ENCODE peak calls at places on chromosomes 5 and 9, in four cellular contexts. N is stomach, E is Panc1, J is spleen. A is an unnamed sample. For H3K27me3, the result is how much of the 10 kb centered on the place peaks cover.

GRCh38 chr5:61505281-61505680 is 173.2 kb downstream of the ZSWIM6 start:
- DNase-seq in N (no peak), E (no peak), J (no peak), A (no peak)

GRCh38 chr5:158640581-158640980 is 459.1 kb downstream of the EBF1 start:
- DNase-seq in N (no peak), E (no peak), J (no peak), A (no peak)

GRCh38 chr5:165622864-165623536 is 2117.6 kb downstream of the MAT2B start:
- DNase-seq in N (no peak), E (no peak), J (no peak), A (no peak)

GRCh38 chr5:137622850-137623249 is 113.0 kb downstream of the KLHL3 start:
- DNase-seq in N (peak), E (no peak), J (no peak), A (peak)

GRCh38 chr9:75108571-75108970 is 20.3 kb downstream of the OSTF1 start:
- DNase-seq in N (peak), E (no peak), J (peak), A (no peak)

GRCh38 chr9:116674210-116674980 is 12.7 kb upstream of the TRIM32 start:
- DNase-seq in N (no peak), E (no peak), J (no peak), A (no peak)

GRCh38 chr5:160452721-160453263 is 31.1 kb downstream of the PTTG1 start:
- DNase-seq in N (no peak), E (no peak), J (no peak), A (no peak)

GRCh38 chr5:73284196-73284795 is 111.3 kb downstream of the TMEM174 start:
- DNase-seq in N (no peak), E (no peak), J (no peak), A (no peak)

GRCh38 chr9:91750343-91750742 is 199.7 kb downstream of the ROR2 start:
- DNase-seq in N (no peak), E (no peak), J (peak), A (no peak)

GRCh38 chr9:37036237-37037136 is 2.4 kb upstream of the PAX5 start:
- DNase-seq in N (peak), E (no peak), J (peak), A (no peak)

GRCh38 chr5:627840-628239 is 15.7 kb downstream of the CEP72 start:
- DNase-seq in N (no peak), E (no peak), J (peak), A (no peak)

GRCh38 chr5:146193291-146193690 is 10.1 kb upstream of the RBM27 start:
- DNase-seq in N (no peak), E (no peak), J (no peak), A (no peak)

GRCh38 chr5:75720882-75721281 is 3.6 kb upstream of the POC5 start:
- DNase-seq in N (no peak), E (no peak), J (no peak), A (no peak)

GRCh38 chr9:129885018-129885669 is 49.9 kb downstream of the USP20 start:
- DNase-seq in N (peak), E (no peak), J (peak), A (no peak)

GRCh38 chr5:121793791-121794190 is 57.9 kb upstream of the FTMT start:
- DNase-seq in N (no peak), E (no peak), J (no peak), A (no peak)

GRCh38 chr5:168786142-168786541 is 207.0 kb upstream of the PANK3 start:
- DNase-seq in N (no peak), E (no peak), J (no peak), A (no peak)

GRCh38 chr5:17132444-17133083 is 84.9 kb upstream of the BASP1 start:
- DNase-seq in N (no peak), E (no peak), J (no peak), A (no peak)

GRCh38 chr5:137582218-137582617 is 83.1 kb upstream of the SPOCK1 start:
- DNase-seq in N (no peak), E (no peak), J (no peak), A (no peak)

GRCh38 chr9:127417130-127418036 is 6.8 kb upstream of the ZNF79 start:
- DNase-seq in N (no peak), E (no peak), J (no peak), A (no peak)

GRCh38 chr5:12636209-12636608 is 732.0 kb upstream of the CTNND2 start:
- DNase-seq in N (no peak), E (no peak), J (no peak), A (no peak)

GRCh38 chr9:121902483-121903135 is 190.5 kb downstream of the TTLL11 start:
- DNase-seq in N (no peak), E (no peak), J (no peak), A (no peak)

GRCh38 chr9:96621619-96622018 is 2.0 kb upstream of the CDC14B start:
- DNase-seq in N (no peak), E (no peak), J (no peak), A (no peak)

GRCh38 chr5:96259211-96259772 is 173.8 kb downstream of the PCSK1 start:
- DNase-seq in N (no peak), E (peak), J (no peak), A (no peak)

GRCh38 chr9:17799383-17799782 is 220.5 kb downstream of the SH3GL2 start:
- DNase-seq in N (no peak), E (no peak), J (no peak), A (no peak)

GRCh38 chr5:81506378-81506777 is 112.4 kb upstream of the ACOT12 start:
- DNase-seq in N (no peak), E (no peak), J (no peak), A (no peak)

GRCh38 chr9:131835132-131835910 is 95.4 kb upstream of the RAPGEF1 start:
- DNase-seq in N (no peak), E (no peak), J (no peak), A (no peak)

GRCh38 chr9:114852050-114852594 is 46.3 kb upstream of the TNFSF15 start:
- DNase-seq in N (peak), E (no peak), J (no peak), A (no peak)

GRCh38 chr5:163525096-163525495 is 19.7 kb downstream of the MAT2B start:
- DNase-seq in N (no peak), E (no peak), J (no peak), A (no peak)

GRCh38 chr9:133188843-133189180 is 20.2 kb downstream of the OBP2B start:
- DNase-seq in N (no peak), E (no peak), J (no peak), A (peak)

GRCh38 chr9:21812415-21812814 is 10.0 kb downstream of the MTAP start:
- DNase-seq in N (no peak), E (peak), J (no peak), A (no peak)

GRCh38 chr5:56699588-56699987 is 115.8 kb upstream of the MAP3K1 start:
- DNase-seq in N (no peak), E (no peak), J (no peak), A (no peak)

GRCh38 chr9:36780186-36780585 is 207.5 kb downstream of the MELK start:
- DNase-seq in N (no peak), E (no peak), J (no peak), A (no peak)

GRCh38 chr5:78611161-78611605 is 37.4 kb downstream of the LHFPL2 start:
- DNase-seq in N (no peak), E (no peak), J (no peak), A (no peak)

GRCh38 chr5:173615884-173616576 is 420 bp downstream of the BOD1 start:
- DNase-seq in N (peak), E (peak), J (peak), A (peak)
- TF ChIP-seq POLR2AphosphoS5 in N (no peak), E (no peak), J (no peak), A (no peak)

GRCh38 chr9:135304886-135305285 is 174.7 kb upstream of the PPP1R26 start:
- DNase-seq in N (no peak), E (no peak), J (no peak), A (no peak)

GRCh38 chr9:135305546-135306180 is 173.9 kb upstream of the PPP1R26 start:
- DNase-seq in N (no peak), E (no peak), J (no peak), A (no peak)

GRCh38 chr9:135306699-135307098 is 172.9 kb upstream of the PPP1R26 start:
- DNase-seq in N (no peak), E (no peak), J (no peak), A (no peak)

GRCh38 chr9:135308809-135309762 is 170.5 kb upstream of the PPP1R26 start:
- DNase-seq in N (no peak), E (no peak), J (peak), A (no peak)

DNA sequence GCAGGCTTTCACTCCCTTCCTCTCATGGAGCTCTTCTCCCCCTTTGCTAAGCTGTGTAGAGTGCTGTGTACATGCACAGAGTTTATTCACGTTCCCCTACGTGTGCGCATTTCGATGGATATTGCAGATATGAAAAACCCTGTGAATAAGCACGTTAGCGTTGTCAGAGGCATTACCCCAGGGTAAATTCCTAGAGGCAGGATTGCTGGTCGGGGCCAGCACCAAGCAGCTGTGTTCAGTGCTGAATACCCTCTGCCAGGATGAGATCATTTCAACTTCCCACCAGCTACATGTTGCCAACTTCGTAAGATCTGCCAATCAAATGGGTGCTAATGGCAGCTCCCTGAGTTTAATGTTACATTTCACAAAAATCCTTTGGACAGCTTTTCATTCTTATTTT is 172.3 kb upstream of the PPP1R26 start:
- DNase-seq in N (no peak), E (no peak), J (no peak), A (no peak)
- H3K27me3 ChIP-seq in N (under half), E (under half), J (half or more), A (half or more)

DNA sequence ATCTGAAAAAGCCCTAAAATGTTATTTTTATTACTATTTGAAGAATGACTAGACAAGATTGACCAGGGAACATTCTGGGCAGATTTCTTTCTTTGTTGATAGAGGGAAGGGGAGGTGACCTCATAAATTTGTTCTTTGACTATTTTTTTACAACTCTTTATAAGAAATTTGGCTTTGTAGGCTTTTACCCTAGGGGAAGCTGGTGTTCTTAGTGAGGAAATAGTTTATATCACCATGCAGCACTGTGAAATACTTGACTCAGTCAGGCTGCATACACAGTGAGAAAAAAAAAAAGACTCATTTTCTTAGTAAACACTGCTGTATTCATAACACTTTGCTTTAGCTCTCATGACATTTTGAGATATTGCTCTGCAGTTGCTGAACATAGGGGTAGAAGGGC is 336.6 kb upstream of the PIK3R1 start:
- DNase-seq in N (no peak), E (no peak), J (no peak), A (no peak)
- TF ChIP-seq POLR2AphosphoS5 in N (no peak), E (no peak), J (no peak), A (no peak)

GRCh38 chr9:123999668-124000067 is 11.9 kb upstream of the LHX2 start:
- DNase-seq in N (no peak), E (no peak), J (peak), A (no peak)
- H3K27me3 ChIP-seq in N (half or more), E (under half), J (half or more), A (half or more)

GRCh38 chr5:122909470-122910100 is 64.2 kb downstream of the SNX24 start:
- DNase-seq in N (no peak), E (no peak), J (no peak), A (no peak)

GRCh38 chr5:122908108-122908507 is 62.7 kb downstream of the SNX24 start:
- DNase-seq in N (no peak), E (no peak), J (no peak), A (no peak)

GRCh38 chr5:122907238-122907637 is 61.8 kb downstream of the SNX24 start:
- DNase-seq in N (no peak), E (no peak), J (no peak), A (no peak)

GRCh38 chr5:122906768-122907167 is 61.4 kb downstream of the SNX24 start:
- DNase-seq in N (no peak), E (no peak), J (no peak), A (no peak)

DNA sequence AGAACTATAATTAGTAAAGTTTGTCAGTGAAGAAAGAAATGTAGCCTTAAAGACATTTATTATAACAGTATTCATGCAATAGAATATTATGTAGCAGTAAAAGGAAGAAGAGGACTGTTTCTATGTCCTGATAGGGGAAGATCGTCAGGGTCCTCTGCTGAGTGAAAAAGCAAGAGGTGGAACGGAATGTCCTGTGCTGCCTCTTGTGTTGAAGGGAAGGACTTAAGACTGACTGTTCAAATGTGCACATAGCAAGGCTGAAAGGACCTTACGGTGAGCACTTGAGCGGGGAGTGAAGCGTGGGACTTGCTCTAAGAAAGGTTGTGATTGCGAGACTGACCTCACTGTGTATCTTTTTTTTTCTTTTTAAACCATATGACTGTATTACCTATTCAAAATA is 63.2 kb downstream of the SNX24 start:
- DNase-seq in N (no peak), E (no peak), J (no peak), A (no peak)
- TF ChIP-seq POLR2AphosphoS5 in N (no peak), E (no peak), J (no peak), A (no peak)

A was measured in suprapubic skin.